ENCODE peak calls at places on chromosomes 5 and 9, in nine cellular contexts. R is brain microvascular endothelial cell; P is IMR-90; S is body of pancreas; N is CD8-positive, alpha-beta T cell; M is left ventricle myocardium inferior; Y is heart left ventricle; K is fibroblast of lung; F is dorsolateral prefrontal cortex. Z is an unnamed sample.

GRCh38 chr9:32723801-32724200 is 59.5 kb upstream of the TMEM215 start:
- DNase-seq in Y (no peak), F (no peak), N (no peak), S (no peak), K (no peak), P (no peak), R (no peak), M (no peak), Z (no peak)

GRCh38 chr9:77751341-77752091 is 103.4 kb upstream of the GNA14 start:
- DNase-seq in N (no peak), K (peak; percentile 81), P (peak; percentile 81), R (peak; percentile 84), F (peak; percentile 9), M (no peak), Y (no peak), S (peak; percentile 43), Z (no peak)

GRCh38 chr9:36623280-36623679 is 50.6 kb downstream of the MELK start:
- DNase-seq in R (peak; percentile 12), P (peak; percentile 54), S (no peak), M (no peak), K (peak; percentile 51), F (no peak), Y (no peak), N (no peak), Z (no peak)

GRCh38 chr5:41219655-41220269 is 6.4 kb upstream of the C6 start:
- DNase-seq in Y (no peak), P (no peak), R (no peak), N (no peak), F (no peak), K (peak; percentile 74), M (no peak), S (no peak), Z (no peak)

GRCh38 chr9:99004115-99004514 is 60.4 kb downstream of the COL15A1 start:
- DNase-seq in M (no peak), N (no peak), S (no peak), P (no peak), K (no peak), F (no peak), R (no peak), Y (no peak), Z (no peak)

GRCh38 chr5:14864181-14864812 is 7.3 kb downstream of the ANKH start:
- DNase-seq in P (no peak), F (no peak), S (no peak), Y (no peak), K (no peak), R (no peak), N (no peak), M (no peak), Z (no peak)

GRCh38 chr5:122377023-122377422 is 65.0 kb downstream of the SNCAIP start:
- DNase-seq in S (no peak), R (no peak), N (no peak), F (no peak), M (no peak), Y (no peak), K (peak; percentile 49), P (peak; percentile 26), Z (no peak)

GRCh38 chr5:74631088-74631960 is 9.2 kb downstream of the ENC1 start:
- DNase-seq in F (no peak), K (peak; percentile 71), R (peak; percentile 83), N (no peak), P (peak; percentile 82), Y (no peak), S (no peak), M (no peak), Z (peak; percentile 53)

GRCh38 chr5:173789031-173789920 is 98.9 kb upstream of the CPEB4 start:
- DNase-seq in P (peak; percentile 78), K (peak; percentile 73), R (peak; percentile 83), Y (no peak), F (no peak), S (no peak), N (no peak), M (no peak), Z (no peak)

GRCh38 chr5:160555836-160556660 is 134.4 kb downstream of the PTTG1 start:
- DNase-seq in M (no peak), R (no peak), F (no peak), Y (no peak), K (no peak), N (no peak), P (no peak), S (no peak), Z (no peak)

GRCh38 chr5:63127054-63127453 is 548.4 kb downstream of the LRRC70 start:
- DNase-seq in S (no peak), N (no peak), F (no peak), R (peak; percentile 42), K (peak; percentile 38), Y (no peak), M (no peak), P (peak; percentile 26), Z (no peak)

GRCh38 chr5:75734913-75735789 is 17.9 kb upstream of the POC5 start:
- DNase-seq in S (peak; percentile 60), P (peak; percentile 4), R (peak; percentile 48), F (peak; percentile 28), K (no peak), N (no peak), M (peak; percentile 20), Y (no peak), Z (no peak)

GRCh38 chr5:39437469-39437868 is 12.7 kb upstream of the DAB2 start:
- DNase-seq in R (no peak), S (no peak), P (no peak), K (no peak), Y (no peak), F (no peak), N (no peak), M (no peak), Z (no peak)

GRCh38 chr5:169979871-169980270 is 424 bp downstream of the INSYN2B start:
- DNase-seq in N (no peak), M (no peak), S (no peak), Y (no peak), P (peak; percentile 28), F (no peak), K (peak; percentile 34), R (no peak), Z (no peak)

GRCh38 chr9:34963577-34963976 is 5.5 kb downstream of the PHF24 start:
- DNase-seq in N (no peak), K (no peak), S (no peak), F (no peak), R (no peak), P (no peak), Y (no peak), M (no peak), Z (no peak)

GRCh38 chr9:34964458-34964857 is 6.4 kb downstream of the PHF24 start:
- DNase-seq in N (no peak), P (no peak), F (no peak), Y (no peak), S (no peak), K (no peak), M (no peak), R (no peak), Z (no peak)

GRCh38 chr9:34961574-34962480 is 3.7 kb downstream of the PHF24 start:
- DNase-seq in S (no peak), Y (no peak), N (no peak), R (peak; percentile 23), K (peak; percentile 16), F (no peak), M (no peak), P (peak; percentile 80), Z (no peak)

GRCh38 chr9:34958411-34958982 is 412 bp downstream of the PHF24 start:
- DNase-seq in S (no peak), N (no peak), R (no peak), F (no peak), Y (no peak), M (no peak), K (no peak), P (no peak), Z (no peak)

GRCh38 chr9:34962530-34962929 is 4.4 kb downstream of the PHF24 start:
- DNase-seq in Y (no peak), N (no peak), R (no peak), S (no peak), M (no peak), F (no peak), P (no peak), K (no peak), Z (no peak)
- H3K27me3 ChIP-seq in Y (peaks cover 4% of the 10 kb centered on the region), N (peaks cover 15% of the 10 kb centered on the region), R (peaks cover 66% of the 10 kb centered on the region), S (no peaks in the 10 kb centered on the region), M (peaks cover 79% of the 10 kb centered on the region), F (no peaks in the 10 kb centered on the region), P (peaks cover 56% of the 10 kb centered on the region), K (peaks cover 51% of the 10 kb centered on the region), Z (peaks cover 29% of the 10 kb centered on the region)

DNA sequence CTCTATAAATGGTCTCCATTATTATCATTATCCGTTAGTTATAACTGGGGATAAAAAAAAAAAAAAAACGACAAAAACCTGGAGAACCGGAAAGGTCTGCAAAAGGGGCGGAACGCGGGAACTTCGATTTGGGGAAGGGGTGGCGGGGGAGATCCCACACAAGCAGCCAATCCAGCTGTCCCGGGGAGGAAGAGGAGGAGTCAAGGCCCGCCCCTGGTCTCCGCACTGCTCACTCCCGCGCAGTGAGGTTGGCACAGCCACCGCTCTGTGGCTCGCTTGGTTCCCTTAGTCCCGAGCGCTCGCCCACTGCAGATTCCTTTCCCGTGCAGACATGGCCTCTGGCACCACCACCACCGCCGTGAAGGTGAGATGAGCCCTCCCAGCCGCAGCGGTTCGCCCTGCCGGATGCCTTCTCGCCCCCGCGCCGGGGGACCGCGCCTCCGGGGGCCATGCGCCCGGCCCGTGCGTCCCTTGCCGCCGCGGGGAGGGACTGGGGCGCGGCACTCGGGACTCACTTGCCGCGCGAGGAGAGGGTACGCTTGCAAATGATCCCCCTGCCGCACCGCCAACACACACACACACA is at the start of gene MTAP:
- DNase-seq in S (peak; percentile 96), M (peak; percentile 92), Y (peak; percentile 96), P (peak; percentile 93), R (peak; percentile 92), F (peak; percentile 76), N (peak; percentile 50), K (peak; percentile 97), Z (peak; percentile 76)
- H3K27ac ChIP-seq in S (peak within 1 kb of the TSS; percentile 91), M (peak within 1 kb of the TSS; percentile 96), Y (peak within 1 kb of the TSS; percentile 92), P (peak within 1 kb of the TSS; percentile 83), R (peak within 1 kb of the TSS; percentile 66), F (peak within 1 kb of the TSS; percentile 80), N (peak within 1 kb of the TSS; percentile 63), K (peak within 1 kb of the TSS; percentile 88), Z (peak within 1 kb of the TSS; percentile 30)

DNA sequence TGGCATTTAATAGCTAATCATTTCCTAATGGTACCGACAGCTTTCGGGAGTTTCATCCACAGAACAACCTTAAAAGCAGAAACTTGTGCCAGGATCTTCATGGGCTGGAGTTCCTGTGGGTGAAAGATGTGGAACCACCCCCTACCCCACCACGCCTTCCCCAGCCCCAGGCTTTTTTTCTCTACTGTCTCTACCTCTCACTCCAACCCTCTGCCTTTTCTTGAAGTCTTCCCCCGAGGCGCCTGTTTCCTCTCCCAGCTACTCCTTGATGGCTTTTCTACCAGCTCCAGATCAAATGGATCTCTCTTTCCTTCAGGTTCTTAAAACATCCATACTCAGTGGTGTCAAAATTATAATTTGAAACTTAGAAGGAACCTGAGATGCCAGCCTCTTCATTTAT is 319.6 kb downstream of the PIK3R1 start:
- DNase-seq in Y (no peak), K (no peak), P (no peak), M (no peak), N (no peak), F (no peak), R (no peak), S (no peak), Z (no peak)
- H3K4me3 ChIP-seq in Y (no peak overlapping the region), K (no peak overlapping the region), P (no peak overlapping the region), M (no peak overlapping the region), N (no peak overlapping the region), F (no peak overlapping the region), R (no peak overlapping the region), S (no peak overlapping the region), Z (no peak overlapping the region)

DNA sequence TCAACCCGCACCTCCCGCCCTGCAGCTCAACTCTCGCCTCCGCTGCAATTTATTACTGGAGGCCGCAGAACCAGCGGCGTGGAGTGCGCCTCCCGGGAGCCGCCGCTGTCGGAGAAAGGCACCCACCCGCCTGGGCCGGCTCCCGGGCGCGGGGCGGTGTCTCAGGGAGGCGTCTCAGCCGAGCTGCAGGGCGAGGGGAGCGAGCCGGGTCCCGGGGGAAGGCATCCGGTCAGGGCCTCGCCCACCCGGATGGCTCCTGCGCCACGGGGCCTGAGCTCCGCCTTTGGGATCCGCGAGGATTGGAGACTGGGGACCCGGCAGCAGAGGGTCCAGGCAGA is 32.9 kb downstream of the TSPAN17 start:
- DNase-seq in P (no peak), S (no peak), K (no peak), M (no peak), Y (no peak), R (no peak), F (no peak), N (no peak), Z (no peak)
- H3K27me3 ChIP-seq in P (peaks cover 62% of the 10 kb centered on the region), S (no peaks in the 10 kb centered on the region), K (peaks cover 34% of the 10 kb centered on the region), M (peaks cover 64% of the 10 kb centered on the region), Y (peaks cover 5% of the 10 kb centered on the region), R (peaks cover 38% of the 10 kb centered on the region), F (peaks cover 13% of the 10 kb centered on the region), N (peaks cover 7% of the 10 kb centered on the region), Z (peaks cover 15% of the 10 kb centered on the region)